ENCODE peak calls at places on chromosomes 2 and 18, in seven cellular contexts. S is stimulated activated CD4-positive, alpha-beta T cell treated with anti-CD3 and anti-CD28 coated beads, Interleukin-2, amount 100 ng/mL, for 48 hours; F is lung microvascular endothelial cell; X is NCI-H345; P is stimulated activated CD8-positive, alpha-beta memory T cell treated with anti-CD3 and anti-CD28 coated beads, Interleukin-4, amount 100 ng/mL, for 24 hours; E is AG08395; M is fibroblast of the conjunctiva. K is an unnamed sample.
A peak's percentile ranks its signal among the peaks of the same experiment; 100 is the strongest.

GRCh38 chr18:42563995-42564394 is 551.5 kb downstream of the RIT2 start:
- DNase-seq in S (no peak), F (no peak), X (no peak), P (no peak), E (no peak), M (no peak), K (no peak)

GRCh38 chr2:44358498-44358897 is 2.8 kb downstream of the PREPL start:
- DNase-seq in S (peak; percentile 32), F (peak; percentile 42), X (peak; percentile 44), P (peak; percentile 31), E (no peak), M (no peak), K (peak; percentile 76)

GRCh38 chr2:168375195-168375798 is 80.8 kb upstream of the CERS6 start:
- DNase-seq in S (no peak), F (peak; percentile 28), X (no peak), P (no peak), E (no peak), M (no peak), K (no peak)

GRCh38 chr2:40363631-40364030 is 88.3 kb downstream of the SLC8A1 start:
- DNase-seq in S (no peak), F (no peak), X (peak; percentile 32), P (no peak), E (no peak), M (no peak), K (no peak)

GRCh38 chr18:10926565-10927194 is 222.7 kb downstream of the PIEZO2 start:
- DNase-seq in S (no peak), F (peak; percentile 59), X (no peak), P (no peak), E (no peak), M (peak; percentile 22), K (peak; percentile 50)

GRCh38 chr2:35585972-35586371 is 769.6 kb upstream of the CRIM1 start:
- DNase-seq in S (no peak), F (no peak), X (no peak), P (no peak), E (no peak), M (no peak), K (no peak)

GRCh38 chr18:46283895-46284295 is 179.7 kb downstream of the HAUS1 start:
- DNase-seq in S (no peak), F (no peak), X (no peak), P (no peak), E (no peak), M (no peak), K (no peak)

GRCh38 chr2:178190938-178191910 is 3.1 kb upstream of the OSBPL6 start:
- DNase-seq in S (no peak), F (no peak), X (no peak), P (no peak), E (no peak), M (no peak), K (no peak)

GRCh38 chr18:22175326-22175725 is 5.9 kb downstream of the GATA6 start:
- DNase-seq in S (no peak), F (no peak), X (no peak), P (no peak), E (no peak), M (no peak), K (no peak)

GRCh38 chr18:44924750-44925534 is 244.3 kb downstream of the SETBP1 start:
- DNase-seq in S (no peak), F (no peak), X (no peak), P (no peak), E (no peak), M (no peak), K (no peak)

GRCh38 chr2:231196592-231196991 is 1.8 kb upstream of the ARMC9 start:
- DNase-seq in S (no peak), F (no peak), X (no peak), P (no peak), E (no peak), M (no peak), K (no peak)

GRCh38 chr2:101692766-101693165 is 4.7 kb upstream of the MAP4K4 start:
- DNase-seq in S (no peak), F (no peak), X (no peak), P (no peak), E (no peak), M (no peak), K (no peak)

GRCh38 chr2:37585982-37586621 is 85.3 kb downstream of the CDC42EP3 start:
- DNase-seq in S (peak; percentile 50), F (peak; percentile 48), X (no peak), P (peak; percentile 42), E (peak; percentile 79), M (peak; percentile 82), K (peak; percentile 52)

GRCh38 chr2:52563144-52563543 is 1204.5 kb upstream of the CHAC2 start:
- DNase-seq in S (no peak), F (no peak), X (no peak), P (no peak), E (no peak), M (no peak), K (no peak)

GRCh38 chr2:30230479-30230854 is 867 bp upstream of the LBH start:
- DNase-seq in S (no peak), F (peak; percentile 60), X (no peak), P (no peak), E (peak; percentile 44), M (no peak), K (no peak)

GRCh38 chr2:200615247-200615646 is 29.4 kb downstream of the AOX1 start:
- DNase-seq in S (no peak), F (no peak), X (no peak), P (no peak), E (peak; percentile 76), M (no peak), K (no peak)

GRCh38 chr2:69848186-69848790 is 18.8 kb downstream of the GMCL1 start:
- DNase-seq in S (no peak), F (no peak), X (no peak), P (no peak), E (no peak), M (no peak), K (no peak)

GRCh38 chr2:30194421-30194820 is 36.9 kb upstream of the LBH start:
- DNase-seq in S (no peak), F (no peak), X (no peak), P (no peak), E (no peak), M (no peak), K (no peak)

GRCh38 chr2:30382995-30383394 is 64.1 kb upstream of the LCLAT1 start:
- DNase-seq in S (no peak), F (no peak), X (peak; percentile 86), P (no peak), E (no peak), M (no peak), K (no peak)

GRCh38 chr2:17646838-17647701 is 106.5 kb downstream of the SMC6 start:
- DNase-seq in S (no peak), F (no peak), X (peak; percentile 67), P (no peak), E (no peak), M (no peak), K (no peak)

GRCh38 chr2:100291152-100291970 is 30.9 kb downstream of the LONRF2 start:
- DNase-seq in S (peak; percentile 28), F (no peak), X (no peak), P (peak; percentile 22), E (peak; percentile 84), M (peak; percentile 73), K (peak; percentile 89)

GRCh38 chr18:42765225-42765624 is 350.3 kb downstream of the RIT2 start:
- DNase-seq in S (no peak), F (no peak), X (peak; percentile 63), P (no peak), E (no peak), M (no peak), K (no peak)

GRCh38 chr2:23426284-23426905 is 41.4 kb downstream of the KLHL29 start:
- DNase-seq in S (no peak), F (no peak), X (no peak), P (no peak), E (peak; percentile 46), M (peak; percentile 51), K (no peak)

GRCh38 chr2:15649556-15650255 is 58.0 kb downstream of the DDX1 start:
- DNase-seq in S (no peak), F (peak; percentile 91), X (no peak), P (no peak), E (no peak), M (no peak), K (no peak)

GRCh38 chr2:241620419-241620769 is 16.6 kb downstream of the THAP4 start:
- DNase-seq in S (peak; percentile 61), F (no peak), X (no peak), P (peak; percentile 31), E (no peak), M (no peak), K (peak; percentile 32)

K was measured in left lung.